ENCODE peak calls at places on chromosomes 4 and X, in five cellular contexts. Z is GM23248, A is mesendoderm, M is A549, I is endothelial cell of umbilical vein. P is an unnamed sample.

GRCh38 chrX:117839544-117839943 is 277.1 kb downstream of the KLHL13 start:
- DNase-seq in I (no peak), Z (no peak), A (peak), M (no peak), P (no peak)

GRCh38 chr4:138890921-138891570 is 124.5 kb upstream of the NOCT start:
- DNase-seq in I (no peak), Z (no peak), A (no peak), M (no peak), P (no peak)

GRCh38 chr4:108881190-108881589 is 118.3 kb upstream of the ETNPPL start:
- DNase-seq in A (peak), Z (peak), I (peak), M (no peak), P (peak)

GRCh38 chrX:47629419-47630210 is at the start of gene CFP:
- DNase-seq in M (no peak), Z (no peak), I (no peak), A (peak), P (no peak)

GRCh38 chr4:68368566-68369473 is 18.9 kb upstream of the YTHDC1 start:
- DNase-seq in Z (peak), I (no peak), M (peak), A (no peak), P (peak)

GRCh38 chr4:717601-718320 is 12.1 kb downstream of the PCGF3 start:
- DNase-seq in M (no peak), Z (no peak), I (no peak), A (no peak), P (no peak)

GRCh38 chrX:48025561-48025960 is 18.8 kb downstream of the SPACA5 start:
- DNase-seq in Z (peak), I (peak), A (peak), M (peak), P (peak)

GRCh38 chr4:26197018-26197779 is 123.6 kb upstream of the RBPJ start:
- DNase-seq in I (no peak), Z (peak), A (no peak), M (peak), P (peak)

GRCh38 chr4:139525414-139525813 is 30.6 kb downstream of the SETD7 start:
- DNase-seq in I (no peak), Z (no peak), M (no peak), A (no peak), P (no peak)

GRCh38 chrX:1419545-1420355 is 27.8 kb upstream of the SLC25A6 start:
- DNase-seq in I (no peak), Z (no peak), M (no peak), A (no peak), P (no peak)

GRCh38 chr4:99841143-99841542 is 24.5 kb downstream of the DAPP1 start:
- DNase-seq in A (no peak), Z (no peak), I (no peak), M (no peak), P (no peak)

GRCh38 chr4:159171287-159171686 is 68.4 kb downstream of the RAPGEF2 start:
- DNase-seq in A (no peak), I (no peak), Z (peak), M (no peak), P (no peak)

GRCh38 chr4:167020410-167020809 is 213.9 kb downstream of the SPOCK3 start:
- DNase-seq in M (no peak), A (peak), Z (peak), I (peak), P (peak)

GRCh38 chr4:126583509-126583908 is 1049.2 kb upstream of the INTU start:
- DNase-seq in Z (peak), I (peak), M (no peak), A (peak), P (peak)

GRCh38 chr4:80694178-80694577 is 336.3 kb upstream of the BMP3 start:
- DNase-seq in I (no peak), Z (no peak), M (no peak), A (no peak), P (peak)

GRCh38 chrX:102712216-102712966 is at the start of gene GPRASP2:
- DNase-seq in A (peak), Z (peak), I (peak), M (no peak), P (peak)

GRCh38 chr4:167233523-167234387 is 539 bp downstream of the SPOCK3 start:
- DNase-seq in M (no peak), Z (peak), I (peak), A (peak), P (peak)

GRCh38 chrX:150156615-150157014 is 206.5 kb upstream of the MAMLD1 start:
- DNase-seq in Z (no peak), M (no peak), A (no peak), I (no peak), P (no peak)

GRCh38 chr4:185254434-185254833 is 45.0 kb downstream of the SNX25 start:
- DNase-seq in A (peak), M (no peak), Z (no peak), I (peak), P (peak)

GRCh38 chrX:17802756-17803155 is 58.3 kb downstream of the RAI2 start:
- DNase-seq in I (no peak), Z (no peak), A (no peak), M (no peak), P (no peak)

GRCh38 chrX:14409341-14409740 is 120.0 kb upstream of the GLRA2 start:
- DNase-seq in I (no peak), A (no peak), Z (peak), M (no peak), P (no peak)

GRCh38 chr4:11297627-11298026 is 131.1 kb downstream of the HS3ST1 start:
- DNase-seq in Z (no peak), A (no peak), M (no peak), I (no peak), P (peak)

GRCh38 chrX:110315541-110315940 is 2.3 kb downstream of the AMMECR1 start:
- DNase-seq in I (no peak), A (no peak), M (no peak), Z (peak), P (peak)

GRCh38 chr4:53507671-53508286 is 83.5 kb downstream of the LNX1 start:
- DNase-seq in I (peak), A (no peak), Z (peak), M (no peak), P (peak)

GRCh38 chrX:149830192-149830873 is 48.6 kb downstream of the MAGEA9 start:
- DNase-seq in M (no peak), A (peak), I (peak), Z (peak), P (peak)

GRCh38 chr4:74439952-74440351 is 5.0 kb upstream of the AREG start:
- DNase-seq in M (no peak), A (no peak), Z (no peak), I (no peak), P (no peak)

GRCh38 chr4:124757121-124757520 is 44.6 kb upstream of the ANKRD50 start:
- DNase-seq in M (no peak), Z (peak), A (no peak), I (no peak), P (peak)

GRCh38 chrX:135480076-135480475 is 40.4 kb upstream of the INTS6L start:
- DNase-seq in A (no peak), Z (no peak), M (no peak), I (no peak), P (no peak)

GRCh38 chrX:24023972-24024664 is 2.9 kb downstream of the KLHL15 start:
- DNase-seq in M (no peak), A (no peak), Z (peak), I (peak), P (peak)

GRCh38 chr4:15132739-15133138 is 130.5 kb downstream of the CPEB2 start:
- DNase-seq in Z (no peak), M (no peak), A (no peak), I (peak), P (no peak)

GRCh38 chr4:898869-899555 is 33.1 kb downstream of the GAK start:
- DNase-seq in I (no peak), Z (no peak), A (no peak), M (no peak), P (no peak)

GRCh38 chr4:95545526-95545925 is 3.2 kb downstream of the UNC5C start:
- DNase-seq in I (no peak), A (peak), Z (no peak), M (no peak), P (no peak)
- H3K4me2 ChIP-seq in I (no peak), A (no peak), Z (no peak), M (no peak), P (peak)

DNA sequence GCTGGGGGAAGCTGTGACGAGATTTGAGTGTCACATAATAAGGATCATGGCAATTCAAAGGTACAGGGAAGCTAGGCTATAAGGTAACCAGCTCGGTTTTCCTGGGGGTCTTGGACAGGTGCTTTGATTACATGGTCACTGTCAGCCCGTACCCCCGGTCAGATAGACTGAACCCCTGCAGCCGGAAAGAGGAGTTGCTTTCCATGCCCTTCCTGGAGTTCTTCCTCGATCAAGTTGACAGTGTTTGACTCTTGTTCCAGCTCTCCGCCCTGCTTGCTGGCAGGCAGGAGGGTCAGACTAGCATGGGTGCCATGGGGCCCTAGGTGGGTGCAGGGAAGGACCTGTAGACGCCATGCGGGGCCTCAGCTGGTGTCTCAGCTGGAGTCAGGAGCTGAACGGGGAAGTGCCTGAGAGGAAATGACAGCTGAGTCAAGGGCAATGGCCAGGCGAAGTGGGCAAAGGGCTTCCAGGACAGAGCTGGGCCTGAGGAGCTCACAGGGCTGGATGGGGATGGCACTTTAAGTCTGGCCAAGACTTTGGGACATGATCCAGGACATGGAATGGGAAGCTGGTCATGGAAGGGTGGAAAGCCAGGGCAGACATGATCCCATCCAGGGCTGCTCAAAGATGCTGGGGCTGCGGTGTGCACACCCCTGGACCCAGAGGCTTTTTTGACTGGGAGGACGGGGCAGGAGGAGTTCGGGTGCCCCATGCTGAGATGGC is 1.6 kb downstream of the TMEM187 start:
- DNase-seq in M (no peak), A (no peak), Z (peak), I (peak), P (no peak)
- H3K4me3 ChIP-seq in M (peak), A (no peak), Z (peak), I (no peak), P (no peak)

GRCh38 chr4:41205130-41205529 is 9.2 kb downstream of the APBB2 start:
- DNase-seq in M (no peak), Z (no peak), A (no peak), I (peak), P (no peak)

GRCh38 chr4:41203841-41204240 is 10.5 kb downstream of the APBB2 start:
- DNase-seq in A (no peak), M (no peak), I (peak), Z (no peak), P (no peak)

GRCh38 chr4:41204400-41204978 is 9.9 kb downstream of the APBB2 start:
- DNase-seq in A (peak), Z (peak), M (no peak), I (peak), P (peak)

GRCh38 chr4:41202356-41202755 is 12.0 kb downstream of the APBB2 start:
- DNase-seq in A (no peak), M (no peak), I (peak), Z (no peak), P (no peak)

DNA sequence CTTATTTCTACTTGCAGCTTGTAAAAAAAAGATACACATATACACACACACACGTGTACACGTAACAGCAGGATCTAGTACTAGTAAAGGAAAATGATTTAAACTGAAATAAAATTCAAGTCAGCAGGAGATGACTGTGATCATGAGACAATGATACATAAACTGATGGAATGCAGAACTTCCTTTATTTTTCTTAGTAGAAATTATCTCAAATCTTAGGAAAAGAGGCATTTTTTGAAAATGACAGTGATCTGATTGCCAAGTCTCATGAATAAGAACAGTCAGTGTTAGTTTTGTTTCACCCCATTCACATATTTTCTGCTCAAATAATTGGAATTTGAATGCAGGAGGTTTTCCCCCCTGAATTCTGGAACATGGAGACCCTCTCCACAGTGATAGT is 11.2 kb downstream of the APBB2 start:
- DNase-seq in I (peak), A (no peak), Z (peak), M (no peak), P (peak)
- H3K27ac ChIP-seq in I (peak), A (no peak), Z (peak), M (no peak), P (peak)

GRCh38 chr4:140888059-140888458 is 131.9 kb upstream of the TBC1D9 start:
- DNase-seq in I (no peak), A (peak), Z (no peak), M (no peak), P (no peak)

GRCh38 chr4:140893939-140894338 is 137.8 kb upstream of the TBC1D9 start:
- DNase-seq in A (no peak), I (no peak), Z (peak), M (no peak), P (peak)
- H3K4me2 ChIP-seq in A (no peak), I (no peak), Z (peak), M (no peak), P (peak)

DNA sequence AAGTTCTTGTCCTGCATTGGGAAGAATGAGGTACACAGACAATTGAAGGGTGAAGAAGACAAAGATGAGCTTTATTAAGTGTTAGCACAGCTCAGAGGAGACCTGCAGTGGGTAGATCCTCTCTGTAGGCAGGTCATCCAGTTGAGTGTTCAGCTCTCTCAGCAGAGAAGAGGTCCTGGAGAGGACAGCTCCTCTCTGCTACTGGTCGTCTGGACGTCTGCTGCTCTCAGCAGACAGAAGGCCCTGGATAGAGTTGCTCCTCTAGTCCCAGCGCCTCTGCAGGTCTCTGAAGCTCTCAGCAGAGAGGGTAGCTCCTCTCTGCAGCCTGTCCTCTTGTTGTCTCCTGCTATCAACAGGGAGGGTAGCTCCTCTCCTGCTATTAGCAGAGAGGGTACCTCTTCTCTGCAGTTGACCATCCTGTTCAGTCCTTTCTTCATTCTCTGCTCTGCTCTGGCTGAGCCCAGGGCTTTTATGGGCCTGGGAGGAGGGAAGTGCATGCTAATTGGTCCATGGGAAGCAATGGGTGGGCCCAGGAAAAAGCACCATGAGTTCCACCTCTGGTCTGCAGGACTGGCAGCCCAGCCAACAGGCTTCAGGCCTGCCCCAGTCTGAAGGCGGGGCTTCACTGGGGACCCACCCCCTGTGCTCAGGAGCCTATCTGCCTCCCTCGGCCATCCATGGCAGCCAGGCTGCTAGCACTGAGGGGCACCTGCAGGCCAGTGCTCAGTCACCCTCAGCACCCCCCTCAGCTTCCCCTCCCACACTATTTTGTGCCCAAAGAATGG is 54.1 kb upstream of the IBSP start:
- DNase-seq in A (peak), M (no peak), I (no peak), Z (peak), P (no peak)
- H3K4me3 ChIP-seq in A (no peak), M (no peak), I (no peak), Z (no peak), P (no peak)

P was measured in fibroblast of lung.